ENCODE peak calls at places on chromosomes 11 and 22, in four cellular contexts. One of them, this sample, is unnamed.

GRCh38 chr22:40029189-40029890 is 34.6 kb downstream of the FAM83F start:
- DNase-seq in RWPE1: no peak
- DNase-seq in activated CD4-positive, alpha-beta T cell treated with anti-CD3 and anti-CD28 coated beads, Interleukin-2, amount 10 ng/mL, durations not matched to agents 7 days and 5 days: no peak
- DNase-seq in choroid plexus epithelial cell: no peak
- DNase-seq in this sample: no peak

GRCh38 chr11:35529971-35530495 is 4.6 kb upstream of the PAMR1 start:
- DNase-seq in activated CD4-positive, alpha-beta T cell treated with anti-CD3 and anti-CD28 coated beads, Interleukin-2, amount 10 ng/mL, durations not matched to agents 7 days and 5 days: no peak
- DNase-seq in RWPE1: peak; percentile 65
- DNase-seq in choroid plexus epithelial cell: peak; percentile 91
- DNase-seq in this sample: peak; percentile 97

GRCh38 chr22:36244522-36245391 is 5.4 kb upstream of the APOL2 start:
- DNase-seq in activated CD4-positive, alpha-beta T cell treated with anti-CD3 and anti-CD28 coated beads, Interleukin-2, amount 10 ng/mL, durations not matched to agents 7 days and 5 days: no peak
- DNase-seq in RWPE1: no peak
- DNase-seq in choroid plexus epithelial cell: peak; percentile 44
- DNase-seq in this sample: peak; percentile 85

GRCh38 chr11:11211186-11211585 is 141.9 kb downstream of the CSNK2A3 start:
- DNase-seq in activated CD4-positive, alpha-beta T cell treated with anti-CD3 and anti-CD28 coated beads, Interleukin-2, amount 10 ng/mL, durations not matched to agents 7 days and 5 days: no peak
- DNase-seq in choroid plexus epithelial cell: no peak
- DNase-seq in RWPE1: peak; percentile 24
- DNase-seq in this sample: peak; percentile 33

GRCh38 chr22:36284171-36284571 is 31.2 kb downstream of the APOL1 start:
- DNase-seq in choroid plexus epithelial cell: no peak
- DNase-seq in activated CD4-positive, alpha-beta T cell treated with anti-CD3 and anti-CD28 coated beads, Interleukin-2, amount 10 ng/mL, durations not matched to agents 7 days and 5 days: no peak
- DNase-seq in RWPE1: no peak
- DNase-seq in this sample: no peak

GRCh38 chr22:31496735-31497146 is 405 bp downstream of the SFI1 start:
- DNase-seq in activated CD4-positive, alpha-beta T cell treated with anti-CD3 and anti-CD28 coated beads, Interleukin-2, amount 10 ng/mL, durations not matched to agents 7 days and 5 days: peak; percentile 53
- DNase-seq in choroid plexus epithelial cell: no peak
- DNase-seq in RWPE1: no peak
- DNase-seq in this sample: no peak

GRCh38 chr11:117097567-117098268 is 510 bp downstream of the SIK3 start:
- DNase-seq in activated CD4-positive, alpha-beta T cell treated with anti-CD3 and anti-CD28 coated beads, Interleukin-2, amount 10 ng/mL, durations not matched to agents 7 days and 5 days: peak; percentile 24
- DNase-seq in choroid plexus epithelial cell: peak; percentile 16
- DNase-seq in RWPE1: peak; percentile 36
- DNase-seq in this sample: peak; percentile 71

GRCh38 chr11:84558085-84558905 is 1068.8 kb downstream of the DLG2 start:
- DNase-seq in RWPE1: peak; percentile 39
- DNase-seq in choroid plexus epithelial cell: peak; percentile 79
- DNase-seq in activated CD4-positive, alpha-beta T cell treated with anti-CD3 and anti-CD28 coated beads, Interleukin-2, amount 10 ng/mL, durations not matched to agents 7 days and 5 days: peak; percentile 24
- DNase-seq in this sample: peak; percentile 73

GRCh38 chr11:130947481-130947880 is 31.2 kb upstream of the SNX19 start:
- DNase-seq in RWPE1: peak; percentile 81
- DNase-seq in choroid plexus epithelial cell: no peak
- DNase-seq in activated CD4-positive, alpha-beta T cell treated with anti-CD3 and anti-CD28 coated beads, Interleukin-2, amount 10 ng/mL, durations not matched to agents 7 days and 5 days: no peak
- DNase-seq in this sample: no peak

GRCh38 chr11:75498556-75499255 is 27.0 kb downstream of the GDPD5 start:
- DNase-seq in activated CD4-positive, alpha-beta T cell treated with anti-CD3 and anti-CD28 coated beads, Interleukin-2, amount 10 ng/mL, durations not matched to agents 7 days and 5 days: no peak
- DNase-seq in choroid plexus epithelial cell: peak; percentile 22
- DNase-seq in RWPE1: no peak
- DNase-seq in this sample: no peak

GRCh38 chr22:24086310-24086709 is 75.2 kb downstream of the CABIN1 start:
- DNase-seq in activated CD4-positive, alpha-beta T cell treated with anti-CD3 and anti-CD28 coated beads, Interleukin-2, amount 10 ng/mL, durations not matched to agents 7 days and 5 days: no peak
- DNase-seq in choroid plexus epithelial cell: no peak
- DNase-seq in RWPE1: no peak
- DNase-seq in this sample: no peak

GRCh38 chr11:114192841-114193389 is 103.3 kb upstream of the NNMT start:
- DNase-seq in activated CD4-positive, alpha-beta T cell treated with anti-CD3 and anti-CD28 coated beads, Interleukin-2, amount 10 ng/mL, durations not matched to agents 7 days and 5 days: no peak
- DNase-seq in choroid plexus epithelial cell: peak; percentile 93
- DNase-seq in RWPE1: no peak
- DNase-seq in this sample: no peak

GRCh38 chr11:129710423-129710822 is 105.2 kb upstream of the TMEM45B start:
- DNase-seq in choroid plexus epithelial cell: no peak
- DNase-seq in activated CD4-positive, alpha-beta T cell treated with anti-CD3 and anti-CD28 coated beads, Interleukin-2, amount 10 ng/mL, durations not matched to agents 7 days and 5 days: no peak
- DNase-seq in RWPE1: no peak
- DNase-seq in this sample: no peak

GRCh38 chr11:34169664-34170063 is 64.2 kb downstream of the NAT10 start:
- DNase-seq in choroid plexus epithelial cell: no peak
- DNase-seq in activated CD4-positive, alpha-beta T cell treated with anti-CD3 and anti-CD28 coated beads, Interleukin-2, amount 10 ng/mL, durations not matched to agents 7 days and 5 days: no peak
- DNase-seq in RWPE1: no peak
- DNase-seq in this sample: no peak

GRCh38 chr11:27233654-27234042 is 129.4 kb downstream of the CCDC34 start:
- DNase-seq in RWPE1: no peak
- DNase-seq in activated CD4-positive, alpha-beta T cell treated with anti-CD3 and anti-CD28 coated beads, Interleukin-2, amount 10 ng/mL, durations not matched to agents 7 days and 5 days: no peak
- DNase-seq in choroid plexus epithelial cell: no peak
- DNase-seq in this sample: no peak

GRCh38 chr11:16613401-16614381 is 124.8 kb upstream of the C11orf58 start:
- DNase-seq in activated CD4-positive, alpha-beta T cell treated with anti-CD3 and anti-CD28 coated beads, Interleukin-2, amount 10 ng/mL, durations not matched to agents 7 days and 5 days: peak; percentile 68
- DNase-seq in RWPE1: peak; percentile 73
- DNase-seq in choroid plexus epithelial cell: peak; percentile 84
- DNase-seq in this sample: peak; percentile 95

GRCh38 chr11:4025957-4026324 is 68.7 kb upstream of the RRM1 start:
- DNase-seq in activated CD4-positive, alpha-beta T cell treated with anti-CD3 and anti-CD28 coated beads, Interleukin-2, amount 10 ng/mL, durations not matched to agents 7 days and 5 days: no peak
- DNase-seq in RWPE1: no peak
- DNase-seq in choroid plexus epithelial cell: peak; percentile 63
- DNase-seq in this sample: peak; percentile 46

GRCh38 chr22:46801826-46802607 is 39.6 kb downstream of the TBC1D22A start:
- DNase-seq in choroid plexus epithelial cell: no peak
- DNase-seq in RWPE1: no peak
- DNase-seq in activated CD4-positive, alpha-beta T cell treated with anti-CD3 and anti-CD28 coated beads, Interleukin-2, amount 10 ng/mL, durations not matched to agents 7 days and 5 days: no peak
- DNase-seq in this sample: no peak

GRCh38 chr11:92846542-92847125 is 122.8 kb upstream of the MTNR1B start:
- DNase-seq in choroid plexus epithelial cell: no peak
- DNase-seq in activated CD4-positive, alpha-beta T cell treated with anti-CD3 and anti-CD28 coated beads, Interleukin-2, amount 10 ng/mL, durations not matched to agents 7 days and 5 days: no peak
- DNase-seq in RWPE1: no peak
- DNase-seq in this sample: peak; percentile 45

GRCh38 chr11:45852018-45852711 is 4.9 kb downstream of the CRY2 start:
- DNase-seq in RWPE1: no peak
- DNase-seq in activated CD4-positive, alpha-beta T cell treated with anti-CD3 and anti-CD28 coated beads, Interleukin-2, amount 10 ng/mL, durations not matched to agents 7 days and 5 days: no peak
- DNase-seq in choroid plexus epithelial cell: no peak
- DNase-seq in this sample: no peak

GRCh38 chr11:117654856-117655255 is 142.2 kb downstream of the DSCAML1 start:
- DNase-seq in activated CD4-positive, alpha-beta T cell treated with anti-CD3 and anti-CD28 coated beads, Interleukin-2, amount 10 ng/mL, durations not matched to agents 7 days and 5 days: no peak
- DNase-seq in RWPE1: no peak
- DNase-seq in choroid plexus epithelial cell: no peak
- DNase-seq in this sample: no peak

GRCh38 chr11:104127828-104128227 is 36.1 kb downstream of the PDGFD start:
- DNase-seq in activated CD4-positive, alpha-beta T cell treated with anti-CD3 and anti-CD28 coated beads, Interleukin-2, amount 10 ng/mL, durations not matched to agents 7 days and 5 days: no peak
- DNase-seq in choroid plexus epithelial cell: peak; percentile 58
- DNase-seq in RWPE1: peak; percentile 41
- DNase-seq in this sample: peak; percentile 24

GRCh38 chr11:29161216-29161615 is 855.6 kb downstream of the KCNA4 start:
- DNase-seq in choroid plexus epithelial cell: peak; percentile 19
- DNase-seq in activated CD4-positive, alpha-beta T cell treated with anti-CD3 and anti-CD28 coated beads, Interleukin-2, amount 10 ng/mL, durations not matched to agents 7 days and 5 days: no peak
- DNase-seq in RWPE1: peak; percentile 11
- DNase-seq in this sample: peak; percentile 42

GRCh38 chr22:49655168-49655812 is 172.4 kb downstream of the BRD1 start:
- DNase-seq in choroid plexus epithelial cell: no peak
- DNase-seq in RWPE1: no peak
- DNase-seq in activated CD4-positive, alpha-beta T cell treated with anti-CD3 and anti-CD28 coated beads, Interleukin-2, amount 10 ng/mL, durations not matched to agents 7 days and 5 days: no peak
- DNase-seq in this sample: no peak

GRCh38 chr11:47375020-47375419 is 3.3 kb downstream of the SPI1 start:
- DNase-seq in RWPE1: no peak
- DNase-seq in activated CD4-positive, alpha-beta T cell treated with anti-CD3 and anti-CD28 coated beads, Interleukin-2, amount 10 ng/mL, durations not matched to agents 7 days and 5 days: no peak
- DNase-seq in choroid plexus epithelial cell: no peak
- DNase-seq in this sample: no peak

GRCh38 chr11:50182486-50182885 is 149.8 kb downstream of the OR4C45 start:
- DNase-seq in RWPE1: no peak
- DNase-seq in activated CD4-positive, alpha-beta T cell treated with anti-CD3 and anti-CD28 coated beads, Interleukin-2, amount 10 ng/mL, durations not matched to agents 7 days and 5 days: no peak
- DNase-seq in choroid plexus epithelial cell: no peak
- DNase-seq in this sample: no peak

GRCh38 chr11:13535819-13536218 is 40.0 kb upstream of the PTH start:
- DNase-seq in RWPE1: no peak
- DNase-seq in activated CD4-positive, alpha-beta T cell treated with anti-CD3 and anti-CD28 coated beads, Interleukin-2, amount 10 ng/mL, durations not matched to agents 7 days and 5 days: no peak
- DNase-seq in choroid plexus epithelial cell: peak; percentile 5
- DNase-seq in this sample: peak; percentile 5

GRCh38 chr22:33917744-33918406 is 2.4 kb downstream of the LARGE1 start:
- DNase-seq in choroid plexus epithelial cell: peak; percentile 43
- DNase-seq in activated CD4-positive, alpha-beta T cell treated with anti-CD3 and anti-CD28 coated beads, Interleukin-2, amount 10 ng/mL, durations not matched to agents 7 days and 5 days: no peak
- DNase-seq in RWPE1: no peak
- DNase-seq in this sample: peak; percentile 26

GRCh38 chr11:75576445-75577049 is 14.5 kb downstream of the SERPINH1 start:
- DNase-seq in RWPE1: no peak
- DNase-seq in choroid plexus epithelial cell: peak; percentile 78
- DNase-seq in activated CD4-positive, alpha-beta T cell treated with anti-CD3 and anti-CD28 coated beads, Interleukin-2, amount 10 ng/mL, durations not matched to agents 7 days and 5 days: no peak
- DNase-seq in this sample: peak; percentile 79

GRCh38 chr11:10544491-10545470 is 3.8 kb upstream of the RNF141 start:
- DNase-seq in choroid plexus epithelial cell: no peak
- DNase-seq in RWPE1: no peak
- DNase-seq in activated CD4-positive, alpha-beta T cell treated with anti-CD3 and anti-CD28 coated beads, Interleukin-2, amount 10 ng/mL, durations not matched to agents 7 days and 5 days: no peak
- DNase-seq in this sample: no peak